ENCODE peak calls at places on chromosomes 3 and 15, in eight cellular contexts. D is fibroblast of the aortic adventitia, X is neural crest cell, O is RWPE1, I is fibroblast of mammary gland, A is GM12864, J is AG09309, K is brain microvascular endothelial cell. B is an unnamed sample.

GRCh38 chr3:49013738-49014660 is 4.4 kb downstream of the DALRD3 start:
- DNase-seq in D (no peak), X (peak; percentile 52), O (no peak), I (peak; percentile 41), A (no peak), J (no peak), K (no peak), B (peak; percentile 33)

GRCh38 chr3:173894-174293 is 22.7 kb upstream of the CHL1 start:
- DNase-seq in D (no peak), X (no peak), O (no peak), I (no peak), A (no peak), J (no peak), K (no peak), B (no peak)

GRCh38 chr3:117019082-117019713 is 309.6 kb downstream of the TUSC7 start:
- DNase-seq in D (peak; percentile 79), X (peak; percentile 59), O (peak; percentile 30), I (peak; percentile 73), A (no peak), J (peak; percentile 20), K (peak; percentile 56), B (peak; percentile 75)

GRCh38 chr3:181561605-181562031 is 150.1 kb upstream of the SOX2 start:
- DNase-seq in D (no peak), X (no peak), O (no peak), I (no peak), A (no peak), J (no peak), K (no peak), B (no peak)

GRCh38 chr3:11155341-11156025 is 1.2 kb downstream of the HRH1 start:
- DNase-seq in D (peak; percentile 86), X (peak; percentile 47), O (peak; percentile 69), I (peak; percentile 85), A (no peak), J (peak; percentile 63), K (peak; percentile 80), B (peak; percentile 87)

GRCh38 chr3:126557761-126558160 is 971 bp downstream of the C3orf22 start:
- DNase-seq in D (no peak), X (no peak), O (no peak), I (no peak), A (no peak), J (no peak), K (no peak), B (no peak)

GRCh38 chr3:55489804-55490132 is 2.7 kb upstream of the WNT5A start:
- DNase-seq in D (no peak), X (peak; percentile 14), O (peak; percentile 13), I (no peak), A (no peak), J (no peak), K (no peak), B (no peak)

GRCh38 chr3:186239321-186239720 is 122.7 kb downstream of the DGKG start:
- DNase-seq in D (no peak), X (no peak), O (no peak), I (no peak), A (no peak), J (no peak), K (no peak), B (peak; percentile 19)

GRCh38 chr15:90617668-90618097 is 88.0 kb downstream of the CRTC3 start:
- DNase-seq in D (no peak), X (no peak), O (no peak), I (no peak), A (no peak), J (no peak), K (no peak), B (peak; percentile 61)

GRCh38 chr3:171173732-171174131 is 147.2 kb upstream of the SLC2A2 start:
- DNase-seq in D (no peak), X (no peak), O (no peak), I (no peak), A (no peak), J (no peak), K (no peak), B (no peak)

GRCh38 chr15:101614001-101614585 is 38.1 kb downstream of the TM2D3 start:
- DNase-seq in D (no peak), X (no peak), O (no peak), I (no peak), A (no peak), J (no peak), K (no peak), B (no peak)

DNA sequence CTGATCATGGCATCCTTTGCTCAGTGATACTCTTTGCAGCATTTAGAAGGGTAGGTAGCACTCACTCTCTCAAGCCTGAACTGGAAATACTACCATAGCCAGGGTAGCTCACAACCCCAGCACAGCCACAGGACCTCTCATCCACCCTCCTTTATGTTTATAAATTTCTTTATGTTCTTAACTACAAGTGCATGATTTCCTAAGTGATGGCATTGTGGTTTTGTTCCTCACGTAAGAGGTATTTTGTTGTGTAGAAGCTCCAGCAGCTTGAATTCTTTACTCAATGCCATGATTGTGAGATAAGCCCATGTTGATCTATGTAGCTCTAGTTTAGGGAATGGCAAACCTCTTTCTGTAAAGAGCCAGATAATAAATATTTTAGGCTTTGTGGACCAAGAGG is 7.9 kb upstream of the RTP3 start:
- DNase-seq in D (peak; percentile 89), X (no peak), O (no peak), I (peak; percentile 19), A (no peak), J (peak; percentile 33), K (peak; percentile 51), B (peak; percentile 61)
- TF ChIP-seq CTCF in D (no peak), X (no peak), O (no peak), I (no peak), A (no peak), J (no peak), K (no peak), B (no peak)

DNA sequence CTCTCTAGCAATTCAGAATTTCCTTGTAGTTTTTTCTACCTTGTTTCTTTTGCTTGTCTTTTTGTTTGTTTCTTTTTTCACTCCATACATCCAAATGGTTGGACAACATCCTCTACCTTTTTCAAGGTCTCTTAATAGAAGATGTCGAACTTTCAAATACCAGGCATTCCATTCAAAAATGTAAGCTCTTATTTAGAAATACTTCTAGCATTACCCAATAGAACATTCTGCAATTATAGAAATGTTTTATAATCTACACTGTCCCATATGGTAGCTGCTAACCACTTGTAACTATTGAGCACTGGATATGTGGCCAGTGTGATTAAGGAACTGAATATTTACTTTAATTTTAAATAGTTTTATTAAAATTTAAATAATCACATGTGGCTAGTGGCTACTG is 196.2 kb upstream of the MRPL3 start:
- DNase-seq in D (no peak), X (no peak), O (no peak), I (no peak), A (no peak), J (no peak), K (no peak), B (no peak)
- TF ChIP-seq CTCF in D (no peak), X (no peak), O (no peak), I (no peak), A (no peak), J (no peak), K (no peak), B (no peak)

DNA sequence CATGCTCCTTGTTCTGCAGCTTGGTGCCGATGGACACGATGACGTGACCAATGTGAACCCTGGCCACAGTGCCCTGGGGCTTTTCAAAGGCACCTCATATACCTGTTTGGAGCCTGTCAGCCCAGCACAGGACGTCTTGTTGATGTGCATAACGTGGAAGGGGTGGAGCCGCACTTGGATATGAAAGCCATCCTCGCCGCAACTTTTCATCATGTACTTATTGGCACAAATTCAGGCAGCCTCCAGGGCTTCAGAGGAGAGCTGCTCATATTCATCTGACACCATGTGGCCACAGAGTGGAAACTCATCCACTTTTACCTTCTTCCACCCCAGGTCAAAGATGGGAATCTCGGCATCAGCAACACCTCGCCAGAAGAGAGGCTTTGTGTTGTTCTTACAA is 24.7 kb downstream of the POPDC2 start:
- DNase-seq in D (no peak), X (no peak), O (no peak), I (no peak), A (no peak), J (no peak), K (no peak), B (no peak)
- TF ChIP-seq CTCF in D (no peak), X (no peak), O (no peak), I (no peak), A (no peak), J (no peak), K (no peak), B (no peak)

DNA sequence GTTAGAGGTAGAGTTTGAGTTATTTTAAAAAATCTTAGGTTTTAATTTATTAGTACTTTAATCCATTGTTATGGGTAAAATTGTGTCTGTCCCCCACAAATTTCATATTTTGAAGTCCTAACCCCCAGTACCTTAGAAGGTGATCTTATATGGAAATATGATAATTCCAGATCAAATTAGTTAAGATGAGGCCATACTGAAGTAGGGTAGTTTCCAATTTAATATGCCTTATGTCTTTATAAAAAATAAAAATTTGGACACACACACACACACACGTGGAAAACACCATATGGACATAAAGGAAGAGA is 18.6 kb upstream of the ADGRG7 start:
- DNase-seq in D (no peak), X (no peak), O (no peak), I (no peak), A (no peak), J (no peak), K (no peak), B (no peak)
- TF ChIP-seq CTCF in D (no peak), X (no peak), O (peak; percentile 53), I (no peak), A (no peak), J (no peak), K (no peak), B (no peak)

GRCh38 chr15:70636540-70637165 is 126.7 kb downstream of the UACA start:
- DNase-seq in D (peak; percentile 45), X (no peak), O (no peak), I (peak; percentile 24), A (no peak), J (no peak), K (no peak), B (no peak)
- TF ChIP-seq CTCF in D (peak; percentile 58), X (peak; percentile 39), O (no peak), I (peak; percentile 33), A (peak; percentile 17), J (peak; percentile 22), K (peak; percentile 64), B (peak; percentile 52)

GRCh38 chr3:138812806-138813205 is 21.9 kb downstream of the PIK3CB start:
- DNase-seq in D (peak; percentile 40), X (no peak), O (no peak), I (peak; percentile 57), A (no peak), J (no peak), K (no peak), B (peak; percentile 11)

GRCh38 chr3:138809506-138810266 is 25.0 kb downstream of the PIK3CB start:
- DNase-seq in D (no peak), X (no peak), O (no peak), I (no peak), A (no peak), J (no peak), K (no peak), B (no peak)
- TF ChIP-seq CTCF in D (no peak), X (no peak), O (no peak), I (no peak), A (no peak), J (no peak), K (no peak), B (no peak)